ENCODE peak calls at places on chromosome 2, in five cellular contexts. P, Y, S, Z and F are unnamed samples.

GRCh38 chr2:152581360-152581759 is 135.9 kb downstream of the PRPF40A start:
- DNase-seq in Y (no peak), P (no peak), Z (no peak), S (no peak), F (no peak)

GRCh38 chr2:60976875-60977561 is 40.5 kb upstream of the PEX13 start:
- DNase-seq in S (no peak), P (no peak), Z (no peak), Y (no peak), F (no peak)

GRCh38 chr2:152247337-152247695 is 71.8 kb upstream of the STAM2 start:
- DNase-seq in S (no peak), P (no peak), Y (peak; percentile 55), Z (no peak), F (no peak)

GRCh38 chr2:227347117-227347516 is 22.1 kb downstream of the MFF start:
- DNase-seq in Y (no peak), P (no peak), Z (no peak), S (no peak), F (no peak)

GRCh38 chr2:210561482-210561881 is 5.1 kb downstream of the CPS1 start:
- DNase-seq in S (no peak), Y (no peak), Z (no peak), P (no peak), F (no peak)

GRCh38 chr2:179239194-179239593 is 25.4 kb downstream of the SESTD1 start:
- DNase-seq in S (no peak), Y (peak; percentile 28), Z (no peak), P (peak; percentile 88), F (no peak)

GRCh38 chr2:55011741-55012574 is 38.3 kb downstream of the RTN4 start:
- DNase-seq in S (no peak), Y (no peak), P (peak; percentile 62), Z (no peak), F (no peak)

GRCh38 chr2:120525056-120526046 is 179.4 kb downstream of the INHBB start:
- DNase-seq in S (no peak), Y (no peak), P (peak; percentile 92), Z (peak; percentile 67), F (no peak)

GRCh38 chr2:128526455-128526976 is 207.8 kb upstream of the HS6ST1 start:
- DNase-seq in Y (no peak), Z (no peak), P (no peak), S (no peak), F (no peak)

GRCh38 chr2:192593561-192593960 is 398.8 kb upstream of the TMEFF2 start:
- DNase-seq in S (no peak), Y (no peak), Z (no peak), P (no peak), F (no peak)

GRCh38 chr2:162126145-162126926 is 25.7 kb downstream of the GCG start:
- DNase-seq in Y (peak; percentile 34), P (no peak), S (peak; percentile 49), Z (no peak), F (no peak)

GRCh38 chr2:152548111-152548875 is 169.0 kb downstream of the PRPF40A start:
- DNase-seq in P (no peak), S (no peak), Y (peak; percentile 35), Z (no peak), F (no peak)

GRCh38 chr2:11433875-11434274 is 32.1 kb downstream of the E2F6 start:
- DNase-seq in P (no peak), S (no peak), Y (no peak), Z (no peak), F (no peak)

GRCh38 chr2:73110622-73111299 is 2.0 kb downstream of the RAB11FIP5 start:
- DNase-seq in P (no peak), S (no peak), Z (no peak), Y (peak; percentile 52), F (peak; percentile 33)

GRCh38 chr2:165902929-165903328 is 50.6 kb downstream of the TTC21B start:
- DNase-seq in Z (no peak), P (peak; percentile 27), S (no peak), Y (peak; percentile 17), F (no peak)

GRCh38 chr2:99488587-99488998 is 1.2 kb downstream of the REV1 start:
- DNase-seq in S (peak; percentile 19), P (peak; percentile 83), Z (peak; percentile 41), Y (peak; percentile 39), F (peak; percentile 55)

GRCh38 chr2:110796724-110797301 is 64.4 kb downstream of the ACOXL start:
- DNase-seq in S (no peak), Z (no peak), P (no peak), Y (no peak), F (no peak)

GRCh38 chr2:215870088-215870490 is 143.3 kb downstream of the MREG start:
- DNase-seq in P (no peak), Z (no peak), S (no peak), Y (peak; percentile 72), F (no peak)

GRCh38 chr2:165163771-165164170 is 40.1 kb downstream of the SCN3A start:
- DNase-seq in P (no peak), Z (no peak), S (no peak), Y (peak; percentile 21), F (no peak)

GRCh38 chr2:223642496-223642895 is 40.3 kb upstream of the SCG2 start:
- DNase-seq in S (no peak), Y (peak; percentile 23), P (no peak), Z (no peak), F (no peak)

DNA sequence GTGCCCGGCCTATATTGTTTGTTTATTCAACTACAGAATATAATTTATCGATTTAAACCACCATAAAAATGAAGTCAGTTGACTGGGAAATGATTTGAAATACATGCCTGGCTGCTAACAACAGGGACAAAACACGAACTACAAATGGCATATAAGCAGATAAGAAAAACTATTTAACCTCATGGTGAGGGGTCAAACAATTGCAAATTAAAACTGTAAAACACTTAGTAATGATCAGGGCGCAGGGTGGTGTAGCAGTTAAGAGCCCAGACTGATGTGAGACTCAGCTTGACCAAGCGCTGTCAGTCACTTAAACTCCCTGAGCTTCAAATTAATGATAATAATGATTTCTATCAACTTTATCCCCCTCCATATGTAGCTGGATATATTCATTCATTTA is 6.7 kb downstream of the MTHFD2 start:
- DNase-seq in P (no peak), S (no peak), Y (no peak), Z (no peak), F (no peak)
- H4K20me1 ChIP-seq in P (peaks cover 73% of the 10 kb centered on the region), S (peaks cover 3% of the 10 kb centered on the region), Y (peaks cover 90% of the 10 kb centered on the region), Z (peaks cover 88% of the 10 kb centered on the region), F (peaks cover 42% of the 10 kb centered on the region)

DNA sequence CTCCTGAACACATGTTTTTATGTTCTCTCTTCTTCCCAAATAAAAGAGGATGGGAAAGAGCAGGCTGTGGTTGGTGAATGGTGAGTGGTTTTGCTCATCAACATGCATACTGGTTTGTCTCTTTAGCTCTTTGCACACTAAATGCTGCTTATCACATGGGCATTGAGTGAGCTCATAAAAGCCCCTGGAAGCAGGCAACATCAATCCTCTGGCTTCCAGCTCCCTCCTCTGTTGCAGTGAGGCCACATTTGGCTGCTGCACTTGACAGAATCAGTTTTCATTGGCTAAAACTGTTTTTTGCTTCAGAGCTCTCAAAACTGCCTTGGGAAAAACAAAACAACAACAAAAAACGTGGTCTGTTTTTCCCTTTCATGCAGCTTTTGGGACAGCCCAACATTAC is 1308.3 kb upstream of the NRXN1 start:
- DNase-seq in S (no peak), P (no peak), Z (no peak), Y (peak; percentile 41), F (no peak)
- TF ChIP-seq MXI1 in S (no peak), P (no peak), Z (no peak), Y (no peak), F (no peak)

DNA sequence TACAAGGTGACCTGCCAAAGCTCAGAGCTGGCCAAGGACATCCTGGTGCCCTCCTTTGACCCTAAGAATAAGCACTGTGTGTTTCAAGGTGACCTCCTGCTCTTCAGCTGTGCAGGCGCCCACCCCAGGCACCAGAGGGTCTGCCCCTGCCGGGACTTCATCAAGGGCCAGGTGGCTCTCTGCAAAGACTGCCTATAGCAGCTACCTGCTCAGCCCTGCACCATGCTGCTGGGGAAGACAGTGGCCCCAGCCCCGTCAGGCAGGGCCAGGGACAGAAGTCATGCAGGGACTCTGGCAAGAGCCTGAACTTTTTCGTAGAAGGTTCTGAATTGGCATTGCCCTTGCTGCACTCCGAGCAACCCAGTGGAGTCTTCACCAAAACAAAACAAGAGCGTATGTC is 194.8 kb downstream of the MGAT5 start:
- DNase-seq in Z (no peak), P (no peak), Y (no peak), S (no peak), F (no peak)
- H4K20me1 ChIP-seq in Z (no peaks in the 10 kb centered on the region), P (peaks cover 3% of the 10 kb centered on the region), Y (no peaks in the 10 kb centered on the region), S (no peaks in the 10 kb centered on the region), F (peaks cover 5% of the 10 kb centered on the region)

GRCh38 chr2:22734373-22735045 is 650.5 kb upstream of the KLHL29 start:
- DNase-seq in P (no peak), Y (no peak), S (no peak), Z (no peak), F (no peak)

DNA sequence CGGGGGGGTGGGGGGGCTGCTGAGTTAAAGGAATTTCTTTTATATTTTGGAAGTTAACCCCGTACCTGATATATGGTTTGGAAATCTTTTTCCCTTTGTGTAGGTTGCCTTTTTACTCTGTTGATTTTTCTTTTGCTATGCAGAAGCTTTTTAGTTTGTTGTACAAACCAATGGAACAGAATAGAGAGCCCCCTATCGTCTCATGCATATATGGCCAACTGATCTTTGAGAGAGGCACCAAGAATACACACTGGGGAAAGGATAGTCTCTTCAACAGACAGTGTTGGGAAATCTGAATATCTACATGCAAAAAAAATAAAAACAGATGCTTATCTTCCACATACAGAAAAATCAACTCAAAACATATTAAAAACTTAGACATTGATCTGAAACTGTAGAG is 647.8 kb upstream of the KLHL29 start:
- DNase-seq in Z (no peak), S (no peak), P (no peak), Y (no peak), F (no peak)
- TF ChIP-seq MXI1 in Z (no peak), S (no peak), P (no peak), Y (no peak), F (no peak)

GRCh38 chr2:65063426-65063825 is 7.2 kb downstream of the CEP68 start:
- DNase-seq in Y (no peak), P (no peak), Z (peak; percentile 47), S (no peak), F (no peak)
- H4K20me1 ChIP-seq in Y (peaks cover 31% of the 10 kb centered on the region), P (peaks cover 4% of the 10 kb centered on the region), Z (peaks cover 57% of the 10 kb centered on the region), S (no peaks in the 10 kb centered on the region), F (peaks cover 4% of the 10 kb centered on the region)

DNA sequence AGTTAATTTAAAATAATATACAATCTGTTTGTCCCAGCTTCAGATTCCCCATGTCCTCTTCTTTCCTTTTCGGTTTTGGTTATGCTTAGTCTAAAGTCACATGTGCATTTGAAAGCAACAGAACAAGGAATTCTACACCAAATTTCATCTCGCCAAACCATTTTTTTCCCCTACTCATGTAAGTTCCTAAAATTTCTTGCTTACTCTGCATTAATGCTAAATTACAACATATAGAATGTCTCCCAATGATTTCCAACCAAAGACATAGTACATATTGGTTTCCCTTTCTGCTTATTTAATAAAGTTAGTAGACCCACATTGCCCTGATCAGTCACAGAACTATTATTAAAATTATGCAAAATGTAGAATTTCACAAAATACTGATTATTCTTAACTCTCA is 212.3 kb downstream of the ARHGAP15 start:
- DNase-seq in S (no peak), Z (no peak), Y (no peak), P (no peak), F (no peak)
- TF ChIP-seq MXI1 in S (no peak), Z (no peak), Y (no peak), P (no peak), F (no peak)